ENCODE peak calls at places on chromosome 17, in ten cellular contexts. J, Y, T, Q, G, P, K, A, R and N are unnamed samples.

GRCh38 chr17:72299092-72299491 is 178.3 kb downstream of the SOX9 start:
- DNase-seq in J (no peak), Y (no peak), T (no peak), Q (no peak), G (no peak), P (no peak), K (no peak), A (no peak), R (no peak), N (no peak)

GRCh38 chr17:39753514-39754160 is 15.9 kb downstream of the GRB7 start:
- DNase-seq in J (peak; percentile 20), Y (peak; percentile 87), T (no peak), Q (peak; percentile 78), G (no peak), P (no peak), K (peak; percentile 78), A (peak; percentile 49), R (peak; percentile 18), N (peak; percentile 81)

GRCh38 chr17:7853693-7854043 is 1.2 kb upstream of the TMEM88 start:
- DNase-seq in J (no peak), Y (no peak), T (no peak), Q (no peak), G (no peak), P (no peak), K (no peak), A (no peak), R (no peak), N (no peak)

GRCh38 chr17:40178021-40178601 is 841 bp downstream of the RAPGEFL1 start:
- DNase-seq in J (no peak), Y (no peak), T (peak; percentile 39), Q (no peak), G (no peak), P (no peak), K (no peak), A (no peak), R (no peak), N (no peak)

GRCh38 chr17:27552467-27552779 is 78.6 kb upstream of the LGALS9 start:
- DNase-seq in J (no peak), Y (no peak), T (no peak), Q (no peak), G (no peak), P (peak; percentile 49), K (no peak), A (no peak), R (peak; percentile 76), N (no peak)

GRCh38 chr17:78266231-78266631 is 34.8 kb downstream of the TMEM235 start:
- DNase-seq in J (no peak), Y (no peak), T (no peak), Q (no peak), G (no peak), P (no peak), K (no peak), A (no peak), R (no peak), N (no peak)

GRCh38 chr17:7806592-7806991 is 27.4 kb upstream of the KDM6B start:
- DNase-seq in J (no peak), Y (no peak), T (no peak), Q (no peak), G (no peak), P (no peak), K (no peak), A (no peak), R (no peak), N (no peak)

GRCh38 chr17:28258347-28258887 is 60.6 kb upstream of the TMEM97 start:
- DNase-seq in J (no peak), Y (no peak), T (no peak), Q (no peak), G (no peak), P (no peak), K (no peak), A (no peak), R (no peak), N (no peak)

GRCh38 chr17:31877911-31878702 is 19.1 kb upstream of the COPRS start:
- DNase-seq in J (no peak), Y (no peak), T (no peak), Q (no peak), G (no peak), P (peak; percentile 14), K (no peak), A (no peak), R (no peak), N (no peak)

GRCh38 chr17:39553326-39553945 is 54.3 kb downstream of the NEUROD2 start:
- DNase-seq in J (no peak), Y (no peak), T (no peak), Q (no peak), G (no peak), P (peak; percentile 62), K (no peak), A (no peak), R (no peak), N (no peak)

GRCh38 chr17:81396722-81397313 is 1.6 kb downstream of the BAHCC1 start:
- DNase-seq in J (no peak), Y (no peak), T (no peak), Q (no peak), G (no peak), P (no peak), K (no peak), A (peak; percentile 66), R (no peak), N (no peak)

GRCh38 chr17:73956595-73957465 is 246.6 kb upstream of the RPL38 start:
- DNase-seq in J (no peak), Y (peak; percentile 75), T (no peak), Q (peak; percentile 42), G (no peak), P (peak; percentile 7), K (peak; percentile 68), A (peak; percentile 89), R (peak; percentile 34), N (peak; percentile 70)

GRCh38 chr17:53630115-53630514 is 192.6 kb upstream of the KIF2B start:
- DNase-seq in J (no peak), Y (no peak), T (no peak), Q (no peak), G (no peak), P (no peak), K (no peak), A (no peak), R (no peak), N (no peak)

GRCh38 chr17:8173871-8174322 is 2.3 kb downstream of the TMEM107 start:
- DNase-seq in J (no peak), Y (no peak), T (no peak), Q (no peak), G (no peak), P (no peak), K (peak; percentile 44), A (no peak), R (no peak), N (no peak)

GRCh38 chr17:6467567-6467966 is 23.3 kb downstream of the PIMREG start:
- DNase-seq in J (no peak), Y (no peak), T (no peak), Q (no peak), G (no peak), P (no peak), K (no peak), A (no peak), R (no peak), N (no peak)
- TF ChIP-seq CTCF in J (no peak), Y (no peak), T (no peak), Q (no peak), G (no peak), P (no peak), K (no peak), A (no peak), R (no peak), N (no peak)

DNA sequence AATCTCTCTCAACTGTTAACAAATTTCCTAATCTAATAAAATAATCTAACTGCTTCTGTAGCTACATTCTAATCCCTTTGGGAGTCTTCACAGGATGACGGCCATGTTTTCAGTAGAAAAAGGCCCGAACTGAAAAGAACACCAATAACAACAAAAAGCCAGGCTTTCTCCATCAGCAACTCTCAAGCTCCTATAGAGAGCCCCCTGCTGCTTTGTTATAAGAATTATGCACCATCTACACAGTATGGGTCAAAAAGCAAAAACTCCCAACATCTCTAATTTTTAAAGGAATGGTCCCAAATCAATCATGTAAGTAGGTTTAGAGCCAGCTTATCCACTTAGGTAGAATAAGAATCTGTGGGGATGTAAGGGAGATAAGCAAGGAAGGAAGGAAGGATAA is 163.6 kb upstream of the C17orf78 start:
- DNase-seq in J (no peak), Y (no peak), T (no peak), Q (no peak), G (no peak), P (peak; percentile 35), K (no peak), A (no peak), R (no peak), N (no peak)
- TF ChIP-seq CTCF in J (no peak), Y (no peak), T (no peak), Q (no peak), G (no peak), P (peak; percentile 41), K (peak; percentile 57), A (no peak), R (no peak), N (no peak)

DNA sequence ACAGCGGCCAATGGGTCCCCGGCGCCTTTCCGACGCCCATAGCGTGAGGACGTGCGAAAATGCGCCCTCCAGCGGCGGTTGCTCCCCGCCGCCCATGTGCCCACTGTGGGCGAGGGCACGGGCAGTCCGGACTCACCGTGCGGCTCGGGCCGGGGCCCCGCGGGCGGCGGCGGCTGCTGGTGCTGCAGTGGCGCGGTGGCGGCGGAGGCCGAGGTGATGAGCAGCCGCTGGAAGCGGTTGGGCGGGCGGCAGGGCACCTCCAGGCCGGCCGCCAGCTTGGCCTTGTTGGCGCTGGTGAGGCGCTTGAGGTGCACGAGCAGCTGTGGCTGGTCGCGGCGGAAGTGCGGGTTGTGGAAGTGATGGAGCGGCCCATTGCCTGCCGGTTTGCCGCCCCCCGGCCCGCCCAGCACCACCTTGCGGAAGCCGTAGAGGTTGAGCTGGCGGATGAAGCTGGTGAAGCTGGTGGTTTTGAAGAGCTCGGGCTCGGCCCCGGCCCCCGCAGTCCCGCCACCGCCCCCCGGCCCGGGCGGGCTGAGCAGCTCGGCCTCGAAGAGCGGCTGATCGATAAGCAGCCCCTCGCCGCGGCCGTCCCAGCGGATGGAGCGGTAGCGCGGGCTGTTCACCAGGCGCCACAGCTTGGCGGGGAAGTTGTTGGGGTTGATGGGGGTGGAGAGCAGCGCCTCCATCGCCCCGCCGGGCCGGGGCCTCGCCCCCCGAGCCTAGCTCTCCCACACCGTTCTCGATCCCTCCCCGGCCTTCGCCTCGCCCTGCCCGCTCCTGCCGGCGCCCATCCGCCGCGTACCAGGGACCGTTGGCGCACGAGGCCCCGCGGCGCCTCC is at the start of gene HSF5:
- DNase-seq in J (no peak), Y (peak; percentile 77), T (no peak), Q (peak; percentile 80), G (no peak), P (peak; percentile 6), K (no peak), A (peak; percentile 56), R (no peak), N (peak; percentile 56)
- TF ChIP-seq CTCF in J (no peak), Y (peak; percentile 56), T (no peak), Q (no peak), G (no peak), P (peak; percentile 10), K (no peak), A (peak; percentile 42), R (no peak), N (peak; percentile 37)

DNA sequence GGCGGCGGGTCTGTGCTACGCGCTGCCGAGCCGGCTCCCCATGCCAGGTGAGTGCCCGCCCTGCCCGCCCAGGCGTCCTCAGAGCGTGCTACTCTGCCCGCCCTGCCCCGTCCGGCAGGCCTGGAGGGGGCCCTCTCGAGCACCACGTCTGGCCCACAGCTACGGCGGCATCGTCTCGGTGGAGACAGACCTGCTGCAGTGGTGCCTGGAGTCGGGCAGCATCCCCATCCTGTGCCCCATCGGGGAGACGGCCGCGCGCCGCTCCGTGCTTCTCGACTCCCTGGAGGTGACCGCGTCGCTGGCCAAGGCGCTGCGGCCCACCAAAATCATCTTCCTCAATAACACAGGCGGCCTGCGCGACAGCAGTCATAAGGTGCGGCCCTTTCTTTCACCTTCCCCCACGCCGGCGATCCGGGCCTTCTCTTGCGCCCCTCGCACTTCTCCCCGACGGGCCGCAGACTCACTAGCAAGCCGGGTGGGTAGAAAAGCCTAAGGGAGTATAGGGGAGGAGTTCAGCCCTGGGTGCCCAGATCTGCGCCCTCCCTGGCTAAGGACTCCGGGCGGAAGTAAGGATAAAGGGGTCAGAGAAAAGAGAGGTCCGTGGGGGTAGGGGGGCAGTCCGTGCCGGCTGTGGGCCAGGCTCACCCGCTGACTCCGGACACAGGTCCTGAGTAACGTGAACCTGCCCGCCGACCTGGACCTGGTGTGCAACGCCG is 1.6 kb downstream of the NAGS start:
- DNase-seq in J (peak; percentile 62), Y (peak; percentile 64), T (peak; percentile 54), Q (peak; percentile 46), G (no peak), P (no peak), K (peak; percentile 33), A (peak; percentile 65), R (peak; percentile 16), N (peak; percentile 57)
- TF ChIP-seq CTCF in J (no peak), Y (no peak), T (no peak), Q (peak; percentile 26), G (peak; percentile 18), P (peak; percentile 9), K (peak; percentile 15), A (no peak), R (no peak), N (no peak)